ENCODE peak calls at places on chromosomes 16 and 17, in seven cellular contexts. H, B, C, L, Z, A and K are unnamed samples. For H3K9me3, the result is how much of the 10 kb centered on the place peaks cover.

GRCh38 chr17:37642706-37643105 is 540 bp downstream of the DDX52 start:
- DNase-seq in C (no peak), B (peak), A (no peak), L (no peak), Z (no peak), H (peak), K (no peak)

GRCh38 chr17:57876866-57877237 is 27.0 kb upstream of the MRPS23 start:
- DNase-seq in L (no peak), Z (no peak), C (no peak), H (no peak), B (no peak), A (no peak), K (no peak)

GRCh38 chr16:89915303-89916232 is 3.1 kb upstream of the MC1R start:
- DNase-seq in B (no peak), A (no peak), Z (no peak), C (no peak), H (no peak), L (no peak), K (no peak)

GRCh38 chr16:24499193-24499814 is 40.1 kb upstream of the RBBP6 start:
- DNase-seq in Z (no peak), A (no peak), H (peak), L (no peak), B (no peak), C (no peak), K (no peak)

GRCh38 chr17:80501739-80502577 is 25.6 kb upstream of the NPTX1 start:
- DNase-seq in Z (no peak), C (no peak), H (peak), L (no peak), A (no peak), B (peak), K (no peak)

GRCh38 chr17:72411124-72411563 is 290.3 kb downstream of the SOX9 start:
- DNase-seq in H (no peak), Z (no peak), A (no peak), L (peak), C (no peak), B (peak), K (no peak)

GRCh38 chr17:68759002-68759342 is 157.8 kb upstream of the FAM20A start:
- DNase-seq in H (no peak), L (no peak), Z (no peak), C (no peak), B (no peak), A (no peak), K (no peak)

GRCh38 chr17:17343160-17343735 is 40.1 kb downstream of the NT5M start:
- DNase-seq in C (peak), H (no peak), Z (peak), L (no peak), B (no peak), A (no peak), K (no peak)

GRCh38 chr16:13427943-13428342 is 492.0 kb upstream of the ERCC4 start:
- DNase-seq in C (no peak), H (no peak), L (no peak), Z (no peak), A (no peak), B (no peak), K (no peak)

GRCh38 chr17:45013021-45013997 is 38.1 kb downstream of the DCAKD start:
- DNase-seq in L (no peak), H (no peak), B (no peak), Z (peak), A (no peak), C (no peak), K (no peak)

GRCh38 chr17:49193513-49194296 is 16.7 kb downstream of the GNGT2 start:
- DNase-seq in H (peak), Z (peak), L (peak), B (peak), C (peak), A (no peak), K (peak)

GRCh38 chr16:71645450-71645849 is 19.5 kb downstream of the MARVELD3 start:
- DNase-seq in Z (no peak), H (peak), L (no peak), A (no peak), B (peak), C (no peak), K (no peak)

GRCh38 chr16:69917311-69917710 is 33.8 kb upstream of the CLEC18A start:
- DNase-seq in B (no peak), L (no peak), A (no peak), H (peak), Z (no peak), C (no peak), K (no peak)

GRCh38 chr17:36182176-36183000 is 6.0 kb upstream of the TBC1D3B start:
- DNase-seq in B (peak), L (peak), H (peak), C (no peak), Z (peak), A (no peak), K (no peak)

GRCh38 chr17:48608494-48608834 is 2.4 kb downstream of the HOXB7 start:
- DNase-seq in L (no peak), H (no peak), A (no peak), B (no peak), Z (no peak), C (no peak), K (no peak)

GRCh38 chr17:28878981-28879380 is 18.6 kb downstream of the FLOT2 start:
- DNase-seq in L (no peak), B (peak), C (no peak), H (peak), A (no peak), Z (peak), K (no peak)

GRCh38 chr16:84478172-84478948 is 26.1 kb downstream of the MEAK7 start:
- DNase-seq in Z (no peak), A (no peak), C (no peak), L (no peak), H (peak), B (peak), K (no peak)

GRCh38 chr17:17900615-17901520 is 64.1 kb upstream of the SREBF1 start:
- DNase-seq in B (peak), C (peak), Z (peak), L (peak), A (no peak), H (peak), K (no peak)

GRCh38 chr17:41695954-41696720 is 7.5 kb downstream of the EIF1 start:
- DNase-seq in H (peak), A (peak), L (peak), Z (peak), C (peak), B (peak), K (peak)

GRCh38 chr17:28926366-28926765 is 23.5 kb upstream of the DHRS13 start:
- DNase-seq in B (no peak), A (no peak), L (no peak), H (no peak), Z (no peak), C (no peak), K (no peak)

GRCh38 chr17:49223517-49224197 is 6.9 kb downstream of the PHOSPHO1 start:
- DNase-seq in A (peak), H (peak), Z (peak), C (peak), L (peak), B (no peak), K (peak)

GRCh38 chr17:82332669-82333278 is 792 bp downstream of the SECTM1 start:
- DNase-seq in L (peak), Z (peak), C (peak), A (no peak), H (peak), B (peak), K (no peak)

GRCh38 chr17:42405963-42406495 is 17.0 kb downstream of the CAVIN1 start:
- DNase-seq in H (peak), B (peak), Z (peak), C (peak), A (peak), L (peak), K (peak)

GRCh38 chr16:430904-431303 is 5.5 kb downstream of the RAB11FIP3 start:
- DNase-seq in L (no peak), C (no peak), Z (no peak), A (no peak), H (no peak), B (no peak), K (no peak)

GRCh38 chr16:56245197-56245596 is 53.9 kb downstream of the GNAO1 start:
- DNase-seq in H (peak), C (no peak), B (peak), Z (no peak), L (no peak), A (no peak), K (no peak)

GRCh38 chr17:79305831-79306687 is 231.4 kb downstream of the ENGASE start:
- DNase-seq in L (peak), H (peak), Z (peak), A (no peak), C (peak), B (no peak), K (no peak)

GRCh38 chr16:75820672-75821071 is 94.4 kb upstream of the CPHXL start:
- DNase-seq in B (no peak), A (no peak), Z (no peak), H (no peak), C (no peak), L (no peak), K (no peak)

GRCh38 chr16:3375680-3376079 is 20.0 kb downstream of the OR2C1 start:
- DNase-seq in H (no peak), L (no peak), B (no peak), Z (no peak), C (no peak), A (no peak), K (no peak)
- H3K9me3 ChIP-seq in H (under half), L (under half), B (under half), Z (under half), C (under half), A (under half), K (under half)

GRCh38 chr16:3388325-3388724 is 12.5 kb downstream of the ZSCAN32 start:
- DNase-seq in H (no peak), Z (no peak), C (no peak), B (no peak), A (no peak), L (no peak), K (no peak)

DNA sequence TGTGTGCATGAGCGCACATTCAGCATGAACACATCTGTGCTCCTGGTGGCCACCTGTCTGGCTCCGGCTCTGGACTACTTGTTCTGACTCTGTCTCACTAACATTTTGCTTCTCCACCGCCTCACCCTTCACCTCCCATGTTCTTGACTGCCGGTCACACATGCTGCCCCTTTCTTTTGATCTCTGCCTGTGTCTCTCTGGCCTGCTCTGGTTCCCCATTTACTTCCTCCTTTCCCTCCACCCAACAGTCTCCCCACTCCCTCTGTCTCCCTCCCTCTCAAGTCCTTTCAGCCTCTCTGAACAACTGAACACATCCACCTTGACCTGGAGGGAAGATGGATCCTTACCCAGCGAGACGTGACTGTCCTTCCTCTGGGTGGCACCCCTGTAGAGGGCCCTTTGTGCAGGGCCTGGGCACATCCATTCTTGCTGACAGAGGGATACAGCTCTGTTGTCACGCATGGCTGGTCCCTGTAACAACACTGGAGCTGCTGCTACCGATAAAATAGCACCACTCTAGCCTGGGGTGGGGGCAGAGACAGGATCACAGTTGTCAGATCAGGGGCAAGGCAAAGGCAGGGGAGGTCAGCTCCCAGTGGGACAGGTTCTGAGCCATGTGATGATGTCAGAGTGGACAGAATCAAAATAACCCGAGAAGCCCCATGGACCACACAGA is 11.0 kb downstream of the ZSCAN32 start:
- DNase-seq in A (no peak), H (no peak), B (no peak), L (no peak), Z (no peak), C (no peak), K (no peak)
- H3K9me3 ChIP-seq in A (under half), H (under half), B (under half), L (under half), Z (under half), C (under half), K (under half)

GRCh38 chr16:3066440-3066748 is 954 bp downstream of the IL32 start:
- DNase-seq in C (no peak), B (no peak), A (no peak), H (no peak), L (no peak), Z (no peak), K (no peak)

GRCh38 chr16:3067929-3068288 is 2.5 kb downstream of the IL32 start:
- DNase-seq in A (no peak), Z (no peak), H (no peak), B (no peak), L (no peak), C (no peak), K (no peak)

GRCh38 chr16:3065069-3065741 is at the start of gene IL32:
- DNase-seq in H (peak), Z (peak), B (peak), C (peak), L (peak), A (peak), K (peak)

GRCh38 chr16:3063617-3064389 is 1.6 kb upstream of the IL32 start:
- DNase-seq in L (no peak), C (no peak), Z (no peak), B (no peak), H (no peak), A (no peak), K (no peak)

GRCh38 chr16:3065742-3066439 is 451 bp downstream of the IL32 start:
- DNase-seq in B (no peak), H (no peak), A (no peak), Z (no peak), C (no peak), L (peak), K (no peak)
- H3K9me3 ChIP-seq in B (under half), H (under half), A (under half), Z (under half), C (under half), L (under half), K (under half)

GRCh38 chr17:22512057-22512456 is 819.7 kb downstream of the KCNJ18 start:
- DNase-seq in H (no peak), C (no peak), L (no peak), Z (no peak), A (no peak), B (no peak), K (no peak)

GRCh38 chr17:22512506-22512905 is 820.2 kb downstream of the KCNJ18 start:
- DNase-seq in L (no peak), H (no peak), A (no peak), B (no peak), C (no peak), Z (no peak), K (no peak)

GRCh38 chr17:22512997-22513538 is 820.7 kb downstream of the KCNJ18 start:
- DNase-seq in C (no peak), A (no peak), H (no peak), Z (no peak), B (no peak), L (no peak), K (no peak)

GRCh38 chr17:22511431-22511830 is 819.1 kb downstream of the KCNJ18 start:
- DNase-seq in L (no peak), A (no peak), Z (no peak), C (no peak), H (no peak), B (no peak), K (no peak)

DNA sequence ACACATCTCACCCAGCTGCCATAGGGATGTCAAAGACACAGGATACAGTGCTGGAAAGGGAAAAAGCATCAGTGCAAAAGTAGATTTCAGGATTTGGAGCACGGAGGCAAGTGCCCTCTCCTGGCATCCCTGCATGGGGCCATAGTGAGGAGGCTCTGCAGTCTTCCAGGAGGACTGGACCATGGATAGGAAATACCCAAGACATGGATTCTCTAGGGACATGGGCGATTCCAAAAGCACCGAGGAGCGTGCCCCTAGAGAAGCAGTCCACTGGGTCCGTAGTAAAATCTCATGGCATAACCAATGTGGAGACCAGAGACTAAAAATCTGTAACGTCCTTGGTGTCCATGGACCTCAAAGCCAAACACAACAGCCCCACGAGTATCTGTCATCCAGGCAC is 818.2 kb downstream of the KCNJ18 start:
- DNase-seq in H (no peak), B (no peak), C (no peak), A (no peak), Z (no peak), L (no peak), K (no peak)
- H3K9me3 ChIP-seq in H (under half), B (under half), C (under half), A (under half), Z (under half), L (under half), K (under half)